ENCODE peak calls at places on chromosomes 4 and X, in nine cellular contexts. Q, P, Z, J, G, V, S, M and X are unnamed samples.

GRCh38 chr4:188452097-188452496 is 312.9 kb downstream of the TRIML1 start:
- DNase-seq in Q (no peak), Z (no peak), J (no peak), S (no peak), V (no peak), G (no peak), P (no peak), M (no peak), X (no peak)

GRCh38 chrX:24658421-24658820 is 11.3 kb upstream of the PCYT1B start:
- DNase-seq in Q (no peak), M (no peak), V (no peak), S (no peak), Z (no peak), P (no peak), G (no peak), J (peak; percentile 45), X (no peak)

GRCh38 chr4:114028071-114028470 is 48.6 kb upstream of the ARSJ start:
- DNase-seq in V (no peak), S (no peak), P (no peak), G (no peak), Q (no peak), M (peak; percentile 52), Z (no peak), J (no peak), X (no peak)

GRCh38 chr4:131093303-131093702 is 1997.4 kb downstream of the C4orf33 start:
- DNase-seq in Z (no peak), V (no peak), S (no peak), G (no peak), J (no peak), M (no peak), Q (no peak), P (no peak), X (no peak)

GRCh38 chrX:12973561-12974216 is 1.2 kb upstream of the TMSB4X start:
- DNase-seq in G (no peak), Z (peak; percentile 67), J (no peak), P (no peak), Q (no peak), S (no peak), V (no peak), M (no peak), X (no peak)

GRCh38 chrX:19030805-19031204 is 46.9 kb upstream of the PHKA2 start:
- DNase-seq in G (no peak), J (no peak), Z (no peak), S (no peak), M (no peak), Q (no peak), P (no peak), V (no peak), X (no peak)

GRCh38 chr4:26838055-26838842 is 22.4 kb upstream of the STIM2 start:
- DNase-seq in S (no peak), M (no peak), Z (no peak), G (no peak), J (no peak), Q (no peak), V (no peak), P (no peak), X (no peak)

GRCh38 chr4:175412744-175413143 is 399.3 kb downstream of the GPM6A start:
- DNase-seq in Q (no peak), S (peak; percentile 64), M (peak; percentile 12), V (no peak), G (no peak), Z (no peak), J (no peak), P (no peak), X (no peak)

GRCh38 chr4:117699595-117699994 is 334.7 kb upstream of the NDST3 start:
- DNase-seq in V (no peak), J (no peak), P (no peak), G (no peak), Q (no peak), S (no peak), Z (no peak), M (no peak), X (no peak)

GRCh38 chr4:117702353-117702752 is 331.9 kb upstream of the NDST3 start:
- DNase-seq in Z (no peak), P (no peak), J (no peak), G (no peak), M (no peak), Q (no peak), V (no peak), S (no peak), X (no peak)

GRCh38 chr4:117700111-117700892 is 334.0 kb upstream of the NDST3 start:
- DNase-seq in S (no peak), P (no peak), M (no peak), V (no peak), J (no peak), Z (no peak), G (no peak), Q (no peak), X (no peak)
- TF ChIP-seq CTCF in S (no peak), P (no peak), M (no peak), V (no peak), J (peak; percentile 21), Z (no peak), G (no peak), Q (no peak), X (peak; percentile 27)

GRCh38 chr4:54107951-54108740 is 8.2 kb downstream of the GSX2 start:
- DNase-seq in V (no peak), Z (no peak), M (no peak), S (no peak), J (no peak), P (no peak), G (no peak), Q (no peak), X (no peak)
- TF ChIP-seq CTCF in V (no peak), Z (no peak), M (no peak), S (no peak), J (no peak), P (no peak), G (no peak), Q (no peak), X (no peak)

GRCh38 chr4:121376541-121376940 is 4.3 kb downstream of the QRFPR start:
- DNase-seq in Z (no peak), Q (no peak), G (no peak), P (no peak), V (no peak), M (no peak), S (no peak), J (no peak), X (no peak)

GRCh38 chr4:121377065-121377464 is 3.8 kb downstream of the QRFPR start:
- DNase-seq in P (no peak), V (no peak), Q (no peak), J (no peak), Z (no peak), G (no peak), S (no peak), M (no peak), X (no peak)

GRCh38 chr4:121380448-121381147 is at the start of gene QRFPR:
- DNase-seq in V (no peak), Z (no peak), J (peak; percentile 15), Q (peak; percentile 22), P (peak; percentile 58), G (peak; percentile 55), S (no peak), M (no peak), X (no peak)

GRCh38 chr4:121379276-121379675 is 1.5 kb downstream of the QRFPR start:
- DNase-seq in Z (no peak), J (no peak), V (no peak), Q (no peak), S (no peak), M (no peak), G (no peak), P (no peak), X (no peak)

DNA sequence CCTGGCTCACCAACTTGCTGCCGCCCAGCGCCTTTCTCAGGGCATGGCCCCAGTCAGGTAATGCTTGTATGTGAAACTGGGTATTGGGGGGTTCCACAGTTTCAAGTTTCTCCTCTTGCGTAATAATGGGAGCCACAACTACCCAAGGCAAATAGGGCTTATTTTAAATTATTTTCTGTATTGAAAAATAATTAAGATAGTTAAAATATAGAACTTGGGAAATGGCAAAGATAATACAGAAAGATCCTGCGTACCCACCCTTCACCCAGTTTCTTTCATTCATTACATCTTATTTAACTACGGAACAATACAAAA is 287 bp upstream of the QRFPR start:
- DNase-seq in J (no peak), S (no peak), G (no peak), Z (no peak), P (no peak), V (no peak), M (no peak), Q (no peak), X (no peak)
- TF ChIP-seq CTCF in J (no peak), S (no peak), G (no peak), Z (no peak), P (no peak), V (no peak), M (no peak), Q (no peak), X (no peak)

DNA sequence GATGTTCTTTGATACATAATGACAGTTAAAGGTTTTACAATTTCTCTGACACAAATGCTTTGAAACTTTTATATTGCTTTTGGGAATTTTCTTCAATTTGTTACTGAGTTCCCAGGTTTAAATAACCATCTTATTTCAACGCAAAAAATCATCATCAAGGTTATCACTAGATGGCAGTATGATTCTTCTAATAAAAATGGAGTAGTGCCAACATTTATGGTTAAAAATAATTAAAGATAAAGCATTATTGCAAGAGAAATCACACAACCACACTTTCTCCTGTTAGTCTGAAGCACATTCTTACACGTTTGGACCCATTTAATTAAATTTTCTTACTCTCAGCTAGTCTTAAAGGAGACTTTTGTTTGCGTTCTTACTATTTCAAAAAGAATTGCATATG is 611.3 kb upstream of the CPXCR1 start:
- DNase-seq in J (peak; percentile 16), Q (no peak), G (no peak), V (no peak), M (no peak), Z (no peak), P (no peak), S (no peak), X (no peak)
- TF ChIP-seq CTCF in J (peak; percentile 55), Q (no peak), G (peak; percentile 34), V (no peak), M (no peak), Z (no peak), P (no peak), S (peak; percentile 20), X (peak; percentile 19)

DNA sequence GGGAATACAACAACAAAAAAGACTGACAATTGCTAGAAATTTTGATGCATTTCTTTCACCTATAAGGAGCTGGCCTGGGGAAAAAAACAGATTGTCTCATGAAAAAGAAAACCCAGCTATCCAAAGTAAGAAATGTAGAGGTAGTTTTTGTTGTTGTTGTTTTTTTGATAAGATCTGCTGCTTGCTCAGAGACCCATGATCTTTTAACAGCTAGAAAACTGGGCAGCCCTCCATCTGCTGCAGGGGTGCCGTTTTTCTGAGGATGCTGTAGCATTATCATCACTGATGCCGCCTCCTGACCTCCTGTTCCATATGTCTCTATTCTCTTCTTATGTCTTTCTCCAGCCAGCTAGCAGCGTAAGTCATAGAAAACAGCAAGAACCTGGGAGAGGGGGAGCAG is 98.3 kb downstream of the BMPR1B start:
- DNase-seq in J (no peak), G (no peak), Q (no peak), V (no peak), P (no peak), Z (no peak), S (no peak), M (no peak), X (no peak)
- TF ChIP-seq CTCF in J (no peak), G (no peak), Q (no peak), V (no peak), P (no peak), Z (no peak), S (no peak), M (no peak), X (no peak)

GRCh38 chr4:134622194-134622593 is 420.6 kb upstream of the PABPC4L start:
- DNase-seq in P (no peak), Q (no peak), S (no peak), V (no peak), Z (no peak), M (no peak), G (no peak), J (no peak), X (no peak)
- TF ChIP-seq CTCF in P (no peak), Q (no peak), S (no peak), V (no peak), Z (no peak), M (no peak), G (no peak), J (no peak), X (no peak)